ENCODE peak calls at places on chromosomes 3 and 15, in five cellular contexts. D, B, J, R and S are unnamed samples.
A peak's percentile ranks its signal among the peaks of the same experiment; 100 is the strongest.

GRCh38 chr3:142270407-142270806 is 45.0 kb upstream of the GK5 start:
- DNase-seq in D (no peak), B (no peak), J (no peak), R (no peak), S (no peak)

GRCh38 chr3:100993309-100993708 is at the start of gene ABI3BP:
- DNase-seq in D (no peak), B (peak; percentile 82), J (peak; percentile 6), R (peak; percentile 72), S (no peak)

GRCh38 chr15:46933332-46933731 is 784.0 kb upstream of the SEMA6D start:
- DNase-seq in D (no peak), B (no peak), J (no peak), R (no peak), S (no peak)

GRCh38 chr3:52315977-52316764 is at the start of gene DNAH1:
- DNase-seq in D (no peak), B (no peak), J (no peak), R (no peak), S (no peak)

GRCh38 chr15:25803541-25803940 is 59.6 kb downstream of the ATP10A start:
- DNase-seq in D (no peak), B (no peak), J (no peak), R (no peak), S (no peak)

GRCh38 chr15:101852356-101852755 is 40.4 kb downstream of the OR4F15 start:
- DNase-seq in D (no peak), B (no peak), J (no peak), R (no peak), S (no peak)

GRCh38 chr3:174480767-174481166 is 378.4 kb upstream of the NAALADL2 start:
- DNase-seq in D (no peak), B (no peak), J (no peak), R (no peak), S (no peak)

GRCh38 chr15:81264072-81264857 is 59.7 kb downstream of the STARD5 start:
- DNase-seq in D (no peak), B (no peak), J (no peak), R (no peak), S (no peak)

GRCh38 chr3:66498718-66499611 is 1.9 kb downstream of the LRIG1 start:
- DNase-seq in D (no peak), B (peak; percentile 41), J (no peak), R (peak; percentile 40), S (no peak)

GRCh38 chr3:169244119-169244864 is 419.2 kb downstream of the MECOM start:
- DNase-seq in D (no peak), B (no peak), J (no peak), R (no peak), S (no peak)

GRCh38 chr3:41088882-41089281 is 110.4 kb upstream of the CTNNB1 start:
- DNase-seq in D (no peak), B (no peak), J (no peak), R (no peak), S (no peak)

GRCh38 chr15:82933576-82933975 is 18.9 kb downstream of the HOMER2 start:
- DNase-seq in D (no peak), B (no peak), J (no peak), R (no peak), S (no peak)

GRCh38 chr15:55916666-55917409 is 76.6 kb downstream of the NEDD4 start:
- DNase-seq in D (no peak), B (no peak), J (no peak), R (no peak), S (no peak)

GRCh38 chr3:79361748-79362378 is 405.9 kb downstream of the ROBO1 start:
- DNase-seq in D (no peak), B (no peak), J (no peak), R (no peak), S (no peak)

GRCh38 chr15:51499379-51499976 is 123.1 kb downstream of the DMXL2 start:
- DNase-seq in D (no peak), B (no peak), J (no peak), R (no peak), S (no peak)

GRCh38 chr15:56307180-56307579 is 58.0 kb upstream of the TEX9 start:
- DNase-seq in D (no peak), B (no peak), J (no peak), R (no peak), S (no peak)

GRCh38 chr3:50171540-50172301 is 16.6 kb downstream of the SEMA3F start:
- DNase-seq in D (no peak), B (no peak), J (no peak), R (peak; percentile 82), S (no peak)

GRCh38 chr3:125032100-125032643 is 23.6 kb downstream of the HEG1 start:
- DNase-seq in D (no peak), B (peak; percentile 60), J (no peak), R (no peak), S (no peak)

GRCh38 chr15:39471791-39472190 is 109.1 kb upstream of the THBS1 start:
- DNase-seq in D (no peak), B (no peak), J (no peak), R (no peak), S (no peak)

GRCh38 chr3:184592411-184593200 is 31.0 kb downstream of the EPHB3 start:
- DNase-seq in D (no peak), B (peak; percentile 34), J (no peak), R (no peak), S (no peak)

GRCh38 chr3:4674216-4674615 is 181.1 kb downstream of the ITPR1 start:
- DNase-seq in D (no peak), B (no peak), J (no peak), R (no peak), S (no peak)

GRCh38 chr15:99090011-99090699 is 14.7 kb upstream of the SYNM start:
- DNase-seq in D (no peak), B (no peak), J (no peak), R (no peak), S (no peak)

GRCh38 chr3:46708401-46709146 is 7.4 kb downstream of the TMIE start:
- DNase-seq in D (no peak), B (no peak), J (no peak), R (peak; percentile 3), S (no peak)
- TF ChIP-seq CTCF in D (no peak), B (no peak), J (no peak), R (no peak), S (no peak)

GRCh38 chr3:86175593-86175992 is 815.4 kb downstream of the VGLL3 start:
- DNase-seq in D (no peak), B (no peak), J (no peak), R (no peak), S (no peak)

GRCh38 chr3:86175051-86175536 is 815.9 kb downstream of the VGLL3 start:
- DNase-seq in D (no peak), B (no peak), J (no peak), R (no peak), S (no peak)

GRCh38 chr3:86178095-86178494 is 812.9 kb downstream of the VGLL3 start:
- DNase-seq in D (no peak), B (no peak), J (no peak), R (no peak), S (no peak)

DNA sequence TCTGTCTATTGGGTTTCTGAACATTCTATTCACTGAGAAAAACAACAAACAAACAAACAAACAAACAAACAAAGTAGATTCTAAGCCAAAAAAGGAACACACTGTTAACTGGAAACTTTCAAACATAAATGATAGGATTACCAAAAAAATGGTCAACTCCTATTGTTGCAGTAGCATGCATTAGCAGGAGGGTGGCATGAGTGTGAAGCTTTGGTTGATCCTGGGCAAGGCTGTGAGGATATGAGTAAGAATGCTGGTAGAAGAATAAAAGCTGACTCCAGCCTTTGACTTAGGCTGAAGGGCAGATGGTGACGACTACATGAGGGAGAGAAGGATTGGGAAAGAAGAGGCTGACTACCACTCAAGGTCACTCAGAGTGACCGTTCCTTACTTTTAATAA is 810.3 kb downstream of the VGLL3 start:
- DNase-seq in D (no peak), B (no peak), J (peak; percentile 31), R (no peak), S (no peak)
- TF ChIP-seq CTCF in D (no peak), B (no peak), J (peak; percentile 21), R (no peak), S (peak; percentile 47)

GRCh38 chr15:63321462-63321861 is 44.1 kb downstream of the APH1B start:
- DNase-seq in D (no peak), B (no peak), J (no peak), R (no peak), S (no peak)

GRCh38 chr15:63324770-63325169 is 47.4 kb downstream of the APH1B start:
- DNase-seq in D (no peak), B (no peak), J (no peak), R (no peak), S (no peak)

GRCh38 chr15:63322541-63322940 is 45.1 kb downstream of the APH1B start:
- DNase-seq in D (no peak), B (peak; percentile 48), J (peak; percentile 20), R (peak; percentile 52), S (no peak)

GRCh38 chr15:63327648-63328421 is 50.4 kb downstream of the APH1B start:
- DNase-seq in D (no peak), B (peak; percentile 33), J (no peak), R (no peak), S (no peak)

DNA sequence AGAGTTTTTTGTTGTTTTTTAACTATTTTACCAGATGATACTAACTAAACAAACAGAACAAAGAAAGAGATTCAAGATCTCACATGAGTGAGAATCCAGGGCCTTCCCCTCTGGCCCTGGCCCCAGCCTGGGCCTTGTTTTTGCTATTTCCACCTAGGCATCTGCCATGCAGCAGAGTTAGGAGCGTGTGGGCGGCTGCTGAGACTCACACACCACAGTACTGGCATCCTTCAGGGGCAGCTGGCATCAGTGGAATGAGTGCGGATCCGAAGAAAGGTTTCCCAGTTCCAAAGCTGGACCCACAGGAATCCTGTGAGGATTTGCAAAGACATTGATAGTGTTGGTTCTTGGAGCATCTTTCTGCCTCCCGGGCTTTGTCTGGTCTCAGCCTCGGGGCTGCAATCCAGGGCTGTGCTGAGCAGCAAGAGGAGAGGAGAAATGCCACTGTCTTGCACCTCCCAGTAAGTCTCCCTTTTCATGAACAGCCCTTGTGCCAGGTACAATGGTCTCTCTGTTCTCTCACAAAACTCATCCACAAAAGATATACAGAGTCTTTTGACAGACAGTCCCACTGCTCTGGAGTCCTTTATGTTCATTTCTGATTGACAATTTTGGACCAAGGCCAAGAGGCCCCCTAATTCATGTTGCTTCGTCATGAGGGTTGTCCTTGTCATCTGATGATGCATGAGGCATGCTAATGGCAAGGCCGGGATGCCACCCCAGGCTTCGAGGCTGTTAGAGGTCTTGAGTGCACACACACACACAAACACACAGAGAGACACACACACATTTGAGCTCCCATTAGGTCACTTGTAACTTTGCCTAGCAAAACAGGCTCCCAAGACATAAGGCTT is 46.6 kb downstream of the APH1B start:
- DNase-seq in D (no peak), B (no peak), J (no peak), R (no peak), S (no peak)
- TF ChIP-seq CTCF in D (no peak), B (no peak), J (no peak), R (no peak), S (no peak)

GRCh38 chr3:3089017-3089416 is 21.2 kb downstream of the IL5RA start:
- DNase-seq in D (no peak), B (no peak), J (no peak), R (no peak), S (no peak)
- TF ChIP-seq CTCF in D (no peak), B (no peak), J (no peak), R (no peak), S (no peak)

GRCh38 chr3:42439461-42440075 is 29.2 kb upstream of the LYZL4 start:
- DNase-seq in D (no peak), B (no peak), J (no peak), R (no peak), S (no peak)
- TF ChIP-seq CTCF in D (no peak), B (no peak), J (no peak), R (no peak), S (no peak)